ENCODE peak calls at places on chromosomes 11 and 22, in six cellular contexts. One of them, this sample, is unnamed. For H3K27me3 and H3K9me3, the result is how much of the 10 kb centered on the place peaks cover.

GRCh38 chr22:50724616-50725015 is 13.4 kb upstream of the ACR start:
- DNase-seq in colonic mucosa: no peak
- DNase-seq in psoas muscle: no peak
- DNase-seq in HepG2: no peak
- DNase-seq in upper lobe of left lung: no peak
- DNase-seq in NT2/D1: no peak
- DNase-seq in this sample: no peak

GRCh38 chr11:57680552-57680874 is 12.6 kb downstream of the ZDHHC5 start:
- DNase-seq in colonic mucosa: no peak
- DNase-seq in psoas muscle: no peak
- DNase-seq in HepG2: no peak
- DNase-seq in upper lobe of left lung: no peak
- DNase-seq in NT2/D1: no peak
- DNase-seq in this sample: no peak

GRCh38 chr11:6505577-6506240 is 8.6 kb downstream of the DNHD1 start:
- DNase-seq in colonic mucosa: no peak
- DNase-seq in psoas muscle: no peak
- DNase-seq in HepG2: peak
- DNase-seq in upper lobe of left lung: no peak
- DNase-seq in NT2/D1: peak
- DNase-seq in this sample: no peak

GRCh38 chr11:117604349-117604995 is 192.5 kb downstream of the DSCAML1 start:
- DNase-seq in colonic mucosa: no peak
- DNase-seq in psoas muscle: no peak
- DNase-seq in HepG2: no peak
- DNase-seq in upper lobe of left lung: no peak
- DNase-seq in NT2/D1: no peak
- DNase-seq in this sample: peak

GRCh38 chr11:72588656-72589410 is 85.4 kb downstream of the PDE2A start:
- DNase-seq in colonic mucosa: no peak
- DNase-seq in psoas muscle: no peak
- DNase-seq in HepG2: no peak
- DNase-seq in upper lobe of left lung: no peak
- DNase-seq in NT2/D1: no peak
- DNase-seq in this sample: no peak

GRCh38 chr22:37330200-37331033 is 48.1 kb downstream of the CYTH4 start:
- DNase-seq in colonic mucosa: peak
- DNase-seq in psoas muscle: no peak
- DNase-seq in HepG2: peak
- DNase-seq in upper lobe of left lung: peak
- DNase-seq in NT2/D1: peak
- DNase-seq in this sample: peak

GRCh38 chr11:117819096-117820040 is 5.2 kb downstream of the FXYD2 start:
- DNase-seq in colonic mucosa: peak
- DNase-seq in psoas muscle: peak
- DNase-seq in HepG2: peak
- DNase-seq in upper lobe of left lung: peak
- DNase-seq in NT2/D1: peak
- DNase-seq in this sample: peak

GRCh38 chr22:27986459-27986858 is 67.4 kb upstream of the PITPNB start:
- DNase-seq in colonic mucosa: no peak
- DNase-seq in psoas muscle: no peak
- DNase-seq in HepG2: no peak
- DNase-seq in upper lobe of left lung: no peak
- DNase-seq in NT2/D1: no peak
- DNase-seq in this sample: no peak

GRCh38 chr11:19379465-19379864 is 138.7 kb upstream of the E2F8 start:
- DNase-seq in colonic mucosa: no peak
- DNase-seq in psoas muscle: no peak
- DNase-seq in HepG2: no peak
- DNase-seq in upper lobe of left lung: no peak
- DNase-seq in NT2/D1: no peak
- DNase-seq in this sample: peak
- H3K27me3 ChIP-seq in colonic mucosa: under half
- H3K27me3 ChIP-seq in psoas muscle: under half
- H3K27me3 ChIP-seq in HepG2: under half
- H3K27me3 ChIP-seq in upper lobe of left lung: under half
- H3K27me3 ChIP-seq in NT2/D1: under half
- H3K27me3 ChIP-seq in this sample: under half

GRCh38 chr22:47918276-47918928 is 1156.0 kb downstream of the TBC1D22A start:
- DNase-seq in colonic mucosa: no peak
- DNase-seq in psoas muscle: no peak
- DNase-seq in HepG2: no peak
- DNase-seq in upper lobe of left lung: peak
- DNase-seq in NT2/D1: no peak
- DNase-seq in this sample: no peak

GRCh38 chr22:47921906-47922305 is 1159.5 kb downstream of the TBC1D22A start:
- DNase-seq in colonic mucosa: no peak
- DNase-seq in psoas muscle: no peak
- DNase-seq in HepG2: no peak
- DNase-seq in upper lobe of left lung: no peak
- DNase-seq in NT2/D1: no peak
- DNase-seq in this sample: no peak

GRCh38 chr22:47919893-47920292 is 1157.4 kb downstream of the TBC1D22A start:
- DNase-seq in colonic mucosa: no peak
- DNase-seq in psoas muscle: no peak
- DNase-seq in HepG2: no peak
- DNase-seq in upper lobe of left lung: no peak
- DNase-seq in NT2/D1: no peak
- DNase-seq in this sample: no peak

GRCh38 chr22:47918936-47919505 is 1156.6 kb downstream of the TBC1D22A start:
- DNase-seq in colonic mucosa: no peak
- DNase-seq in psoas muscle: no peak
- DNase-seq in HepG2: no peak
- DNase-seq in upper lobe of left lung: peak
- DNase-seq in NT2/D1: no peak
- DNase-seq in this sample: no peak

DNA sequence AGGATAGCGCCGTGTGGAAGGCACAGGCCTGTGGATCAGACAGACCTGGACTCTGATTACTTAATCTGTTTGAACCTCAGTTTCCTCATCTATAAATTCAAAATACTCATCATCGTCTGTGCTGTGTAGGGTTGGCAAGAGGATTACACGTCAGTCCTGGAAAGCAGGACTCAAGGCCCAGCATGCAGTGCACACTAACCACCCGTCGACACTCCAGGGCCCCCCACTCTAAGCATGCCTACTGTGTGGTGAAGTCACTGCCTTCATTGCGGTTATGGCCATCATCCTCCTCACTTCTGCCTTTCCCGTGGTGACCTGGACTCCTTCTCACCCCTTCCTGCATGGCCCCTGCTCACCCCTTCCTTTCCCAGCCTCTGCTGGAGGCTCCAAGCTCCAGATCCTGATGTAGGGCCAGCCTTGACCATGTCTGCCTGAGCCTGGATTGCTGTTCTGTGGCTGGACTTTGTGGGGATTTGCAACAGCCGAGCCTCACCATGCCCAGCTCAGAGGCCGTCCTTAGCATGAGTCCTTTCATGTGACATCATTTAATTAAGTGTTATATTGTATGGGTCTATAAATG is 1158.0 kb downstream of the TBC1D22A start:
- DNase-seq in colonic mucosa: no peak
- DNase-seq in psoas muscle: no peak
- DNase-seq in HepG2: no peak
- DNase-seq in upper lobe of left lung: no peak
- DNase-seq in NT2/D1: no peak
- DNase-seq in this sample: no peak
- H3K9me3 ChIP-seq in colonic mucosa: under half
- H3K9me3 ChIP-seq in psoas muscle: under half
- H3K9me3 ChIP-seq in HepG2: under half
- H3K9me3 ChIP-seq in upper lobe of left lung: under half
- H3K9me3 ChIP-seq in NT2/D1: under half
- H3K9me3 ChIP-seq in this sample: under half

DNA sequence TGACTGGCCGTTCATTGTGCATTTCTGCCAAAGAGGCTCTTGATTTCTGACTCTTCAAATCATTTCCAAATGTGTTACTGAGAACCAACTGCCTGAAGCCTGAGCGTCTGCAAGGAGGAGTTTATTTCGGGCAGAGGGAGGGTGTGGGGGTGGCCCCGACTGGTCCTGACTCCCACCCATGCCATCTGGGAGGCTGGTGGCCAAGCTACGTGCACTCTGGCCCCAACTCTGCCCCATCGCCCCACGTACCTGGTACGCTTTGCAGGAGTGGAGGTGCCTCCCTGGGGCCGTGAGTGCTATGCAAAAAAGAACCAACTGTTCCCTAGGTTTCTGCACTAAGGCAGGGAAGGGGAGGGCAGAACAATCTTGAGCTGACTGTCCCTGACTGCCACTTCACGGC is 846.8 kb downstream of the BRD1 start:
- DNase-seq in colonic mucosa: no peak
- DNase-seq in psoas muscle: no peak
- DNase-seq in HepG2: no peak
- DNase-seq in upper lobe of left lung: no peak
- DNase-seq in NT2/D1: no peak
- DNase-seq in this sample: no peak
- H3K27me3 ChIP-seq in colonic mucosa: under half
- H3K27me3 ChIP-seq in psoas muscle: under half
- H3K27me3 ChIP-seq in HepG2: under half
- H3K27me3 ChIP-seq in upper lobe of left lung: under half
- H3K27me3 ChIP-seq in NT2/D1: under half
- H3K27me3 ChIP-seq in this sample: under half

DNA sequence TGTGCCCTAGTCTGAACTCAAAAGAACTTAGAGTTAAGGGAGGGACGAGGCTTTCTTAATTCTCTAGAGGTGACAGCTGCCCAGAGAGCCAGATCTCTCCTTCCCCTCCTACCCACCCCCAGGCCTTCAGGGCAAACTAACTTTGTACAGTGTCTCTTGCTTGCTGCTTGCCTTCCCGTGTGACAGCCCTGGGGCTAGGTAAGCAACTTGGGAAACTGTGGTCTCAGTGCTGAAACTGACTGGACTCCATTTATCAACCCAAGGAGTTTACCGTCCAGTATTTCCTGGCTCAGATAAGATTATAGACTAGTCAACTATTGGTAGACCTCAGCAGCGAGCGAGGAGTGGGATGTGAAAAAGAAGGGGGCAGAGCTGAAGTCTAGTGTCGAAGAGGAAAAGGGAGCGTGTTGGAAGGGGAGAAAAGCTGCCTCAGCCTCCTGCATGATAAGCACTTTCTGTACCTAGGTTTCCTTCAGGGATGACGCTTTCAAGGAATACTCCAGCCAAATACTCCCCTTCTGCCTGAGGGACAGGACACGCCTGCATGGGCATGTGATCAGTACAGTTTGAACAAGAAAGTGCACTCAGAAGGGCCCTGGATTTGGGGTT is 43.3 kb upstream of the WEE1 start:
- DNase-seq in colonic mucosa: no peak
- DNase-seq in psoas muscle: no peak
- DNase-seq in HepG2: no peak
- DNase-seq in upper lobe of left lung: no peak
- DNase-seq in NT2/D1: no peak
- DNase-seq in this sample: no peak
- H3K9me3 ChIP-seq in colonic mucosa: under half
- H3K9me3 ChIP-seq in psoas muscle: under half
- H3K9me3 ChIP-seq in HepG2: under half
- H3K9me3 ChIP-seq in upper lobe of left lung: under half
- H3K9me3 ChIP-seq in NT2/D1: under half
- H3K9me3 ChIP-seq in this sample: under half

DNA sequence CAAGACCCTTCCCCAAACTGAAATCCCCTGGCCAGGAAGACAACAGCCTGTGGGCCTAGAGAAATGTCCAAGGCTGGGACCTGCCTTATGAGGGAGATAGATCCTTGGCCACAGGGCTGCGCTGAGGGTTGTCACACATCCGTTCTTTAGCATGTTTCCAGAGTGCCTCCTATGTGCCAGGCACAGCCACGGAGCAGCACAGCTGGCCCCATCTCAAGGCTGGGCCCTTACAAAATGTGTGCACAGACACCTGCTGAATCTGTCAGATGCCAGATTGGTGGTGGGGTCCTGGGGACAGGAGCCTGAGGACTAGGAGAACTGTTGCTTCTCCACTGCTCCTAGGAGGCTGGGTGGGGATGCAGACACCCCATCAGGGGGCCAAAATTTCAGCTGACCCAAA is 11.2 kb downstream of the GRIK4 start:
- DNase-seq in colonic mucosa: no peak
- DNase-seq in psoas muscle: no peak
- DNase-seq in HepG2: no peak
- DNase-seq in upper lobe of left lung: no peak
- DNase-seq in NT2/D1: no peak
- DNase-seq in this sample: no peak
- H3K27me3 ChIP-seq in colonic mucosa: under half
- H3K27me3 ChIP-seq in psoas muscle: under half
- H3K27me3 ChIP-seq in HepG2: under half
- H3K27me3 ChIP-seq in upper lobe of left lung: under half
- H3K27me3 ChIP-seq in NT2/D1: under half
- H3K27me3 ChIP-seq in this sample: under half

DNA sequence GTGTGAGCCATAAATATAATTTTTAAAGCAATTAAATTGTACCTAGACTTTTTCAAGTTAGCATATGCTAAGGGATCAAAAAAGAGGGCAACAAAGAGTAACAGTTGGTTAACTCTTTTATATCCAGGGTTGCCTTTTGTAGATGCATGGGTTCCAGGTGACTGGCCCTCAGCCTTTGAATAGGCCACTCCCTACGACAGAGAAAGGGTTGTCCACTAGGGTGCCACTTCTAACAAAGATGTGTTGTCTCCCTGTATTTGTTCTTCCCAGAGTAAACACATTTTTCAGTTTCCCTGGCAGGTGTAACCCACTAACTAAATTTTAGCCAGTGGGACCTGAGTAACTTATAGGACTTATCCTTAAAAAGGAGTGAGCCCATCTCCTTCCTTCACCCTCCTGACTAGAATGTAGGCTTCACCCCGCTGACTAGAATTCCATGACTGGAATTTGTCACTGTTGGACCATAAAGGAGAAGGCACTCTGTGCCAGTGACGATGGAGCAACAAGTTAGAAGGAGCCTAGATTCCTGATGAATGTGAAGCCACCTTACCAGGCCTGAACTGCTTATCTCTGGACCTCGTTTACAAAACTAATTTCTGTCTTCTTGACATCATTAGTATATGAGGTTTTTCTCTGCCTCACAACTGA is 16.6 kb downstream of the TUG1 start:
- DNase-seq in colonic mucosa: no peak
- DNase-seq in psoas muscle: no peak
- DNase-seq in HepG2: peak
- DNase-seq in upper lobe of left lung: no peak
- DNase-seq in NT2/D1: no peak
- DNase-seq in this sample: no peak
- H3K9me3 ChIP-seq in colonic mucosa: under half
- H3K9me3 ChIP-seq in psoas muscle: under half
- H3K9me3 ChIP-seq in HepG2: under half
- H3K9me3 ChIP-seq in upper lobe of left lung: under half
- H3K9me3 ChIP-seq in NT2/D1: under half
- H3K9me3 ChIP-seq in this sample: under half

DNA sequence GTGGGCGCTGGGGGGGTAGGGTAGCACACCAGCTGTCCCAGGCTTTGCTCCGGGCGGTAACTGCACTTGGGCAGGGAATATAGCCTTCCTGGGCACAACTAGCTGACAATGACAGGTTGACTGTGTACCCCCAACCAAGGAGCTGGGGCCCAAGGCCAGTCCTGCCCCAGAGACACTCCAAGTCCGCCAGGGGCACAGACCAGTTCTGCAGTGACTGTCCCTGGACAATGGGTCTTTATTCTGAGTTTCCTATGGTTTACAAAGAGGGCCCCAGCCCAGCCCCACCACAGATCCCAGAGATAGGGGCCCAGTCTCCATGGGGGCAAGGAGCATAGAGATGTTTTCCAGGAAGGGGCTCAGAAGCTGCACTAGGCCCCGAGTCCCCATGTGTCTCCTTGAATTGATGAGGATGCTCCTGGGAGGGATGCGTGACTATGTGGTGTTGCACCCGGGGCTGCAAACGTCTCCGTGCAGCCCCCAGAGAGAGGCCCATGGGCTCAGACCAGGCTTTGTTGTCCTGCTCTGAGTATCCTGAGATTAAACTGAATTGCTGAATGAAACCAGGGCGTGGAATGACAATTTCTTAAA is 48.4 kb downstream of the CD6 start:
- DNase-seq in colonic mucosa: no peak
- DNase-seq in psoas muscle: no peak
- DNase-seq in HepG2: no peak
- DNase-seq in upper lobe of left lung: no peak
- DNase-seq in NT2/D1: no peak
- DNase-seq in this sample: no peak
- H3K27me3 ChIP-seq in colonic mucosa: under half
- H3K27me3 ChIP-seq in psoas muscle: under half
- H3K27me3 ChIP-seq in HepG2: under half
- H3K27me3 ChIP-seq in upper lobe of left lung: under half
- H3K27me3 ChIP-seq in NT2/D1: under half
- H3K27me3 ChIP-seq in this sample: under half